ENCODE peak calls at places on chromosomes 6 and 20, in five cellular contexts. One of them, this sample, is unnamed.

GRCh38 chr6:151070666-151071065 is 169.1 kb upstream of the AKAP12 start:
- DNase-seq in pons: no peak
- DNase-seq in left cardiac atrium: no peak
- DNase-seq in activated CD4-positive, alpha-beta T cell treated with anti-CD3 and anti-CD28 coated beads for 36 hours: no peak
- DNase-seq in substantia nigra: no peak
- DNase-seq in this sample: no peak

GRCh38 chr6:7389162-7389450 is 436 bp downstream of the CAGE1 start:
- DNase-seq in activated CD4-positive, alpha-beta T cell treated with anti-CD3 and anti-CD28 coated beads for 36 hours: no peak
- DNase-seq in left cardiac atrium: no peak
- DNase-seq in substantia nigra: no peak
- DNase-seq in pons: no peak
- DNase-seq in this sample: peak; percentile 80

GRCh38 chr6:42764883-42765653 is 16.8 kb upstream of the BICRAL start:
- DNase-seq in pons: no peak
- DNase-seq in left cardiac atrium: no peak
- DNase-seq in substantia nigra: no peak
- DNase-seq in activated CD4-positive, alpha-beta T cell treated with anti-CD3 and anti-CD28 coated beads for 36 hours: no peak
- DNase-seq in this sample: no peak

GRCh38 chr6:142303191-142303564 is 1.4 kb downstream of the ADGRG6 start:
- DNase-seq in pons: no peak
- DNase-seq in left cardiac atrium: no peak
- DNase-seq in activated CD4-positive, alpha-beta T cell treated with anti-CD3 and anti-CD28 coated beads for 36 hours: no peak
- DNase-seq in substantia nigra: no peak
- DNase-seq in this sample: no peak

GRCh38 chr6:170053966-170054661 is 236.8 kb downstream of the DLL1 start:
- DNase-seq in pons: no peak
- DNase-seq in left cardiac atrium: no peak
- DNase-seq in activated CD4-positive, alpha-beta T cell treated with anti-CD3 and anti-CD28 coated beads for 36 hours: no peak
- DNase-seq in substantia nigra: no peak
- DNase-seq in this sample: no peak

GRCh38 chr6:23547851-23548250 is 578.2 kb upstream of the NRSN1 start:
- DNase-seq in left cardiac atrium: no peak
- DNase-seq in substantia nigra: no peak
- DNase-seq in activated CD4-positive, alpha-beta T cell treated with anti-CD3 and anti-CD28 coated beads for 36 hours: no peak
- DNase-seq in pons: peak; percentile 2
- DNase-seq in this sample: no peak

GRCh38 chr20:1941226-1941625 is 46.0 kb downstream of the SIRPA start:
- DNase-seq in substantia nigra: no peak
- DNase-seq in activated CD4-positive, alpha-beta T cell treated with anti-CD3 and anti-CD28 coated beads for 36 hours: no peak
- DNase-seq in pons: no peak
- DNase-seq in left cardiac atrium: peak; percentile 37
- DNase-seq in this sample: no peak

GRCh38 chr20:39516964-39517363 is 554.8 kb downstream of the DHX35 start:
- DNase-seq in activated CD4-positive, alpha-beta T cell treated with anti-CD3 and anti-CD28 coated beads for 36 hours: no peak
- DNase-seq in left cardiac atrium: no peak
- DNase-seq in substantia nigra: no peak
- DNase-seq in pons: no peak
- DNase-seq in this sample: no peak

GRCh38 chr20:59135093-59135492 is 28.5 kb upstream of the ZNF831 start:
- DNase-seq in substantia nigra: no peak
- DNase-seq in activated CD4-positive, alpha-beta T cell treated with anti-CD3 and anti-CD28 coated beads for 36 hours: no peak
- DNase-seq in pons: no peak
- DNase-seq in left cardiac atrium: no peak
- DNase-seq in this sample: no peak